ENCODE peak calls at places on chromosome 2, in nine cellular contexts. O is NCI-H748 treated with DMSO at 0.1 percent for 48 hours; B is NCI-H345; C is GM13976; X is activated CD4-positive, alpha-beta T cell treated with anti-CD3 and anti-CD28 coated beads, Interleukin-2, amount 10 ng/mL, durations not matched to agents 7 days and 5 days; T is T-helper 9 cell; L is heart right ventricle; W is NCI-H1930; H is tibial artery. P is an unnamed sample.

GRCh38 chr2:26064846-26065245 is 31.0 kb downstream of the RAB10 start:
- DNase-seq in C (no peak), H (no peak), T (no peak), X (no peak), L (no peak), W (no peak), B (no peak), O (no peak), P (no peak)

GRCh38 chr2:215624423-215624829 is 188.6 kb upstream of the FN1 start:
- DNase-seq in H (peak; percentile 83), X (no peak), T (no peak), W (no peak), C (no peak), O (no peak), L (no peak), B (no peak), P (no peak)

GRCh38 chr2:54629914-54630609 is 93.4 kb upstream of the EML6 start:
- DNase-seq in X (no peak), B (no peak), H (no peak), T (no peak), L (no peak), O (no peak), W (no peak), C (peak; percentile 58), P (no peak)

GRCh38 chr2:150421252-150421651 is 66.2 kb downstream of the RND3 start:
- DNase-seq in B (no peak), L (no peak), X (no peak), H (no peak), W (no peak), O (no peak), C (no peak), T (no peak), P (no peak)

GRCh38 chr2:9699139-9699823 is 68.5 kb upstream of the YWHAQ start:
- DNase-seq in B (no peak), L (no peak), W (no peak), O (no peak), T (no peak), C (no peak), X (no peak), H (no peak), P (no peak)

GRCh38 chr2:118714115-118714514 is 133.3 kb downstream of the EN1 start:
- DNase-seq in H (no peak), T (no peak), X (no peak), C (no peak), W (no peak), O (no peak), L (no peak), B (no peak), P (no peak)

GRCh38 chr2:195842932-195843331 is 185.9 kb downstream of the SLC39A10 start:
- DNase-seq in H (no peak), O (no peak), W (no peak), B (no peak), X (no peak), C (no peak), T (no peak), L (no peak), P (no peak)

GRCh38 chr2:225590932-225591331 is 191.4 kb downstream of the NYAP2 start:
- DNase-seq in O (no peak), B (no peak), X (no peak), L (no peak), W (no peak), T (no peak), H (no peak), C (no peak), P (no peak)

GRCh38 chr2:196274387-196274809 is 103.0 kb upstream of the STK17B start:
- DNase-seq in T (no peak), H (no peak), W (peak; percentile 34), C (peak; percentile 26), L (no peak), X (no peak), B (peak; percentile 62), O (peak; percentile 32), P (no peak)

GRCh38 chr2:107730898-107731297 is 95.8 kb upstream of the RGPD4 start:
- DNase-seq in C (no peak), H (no peak), T (no peak), B (no peak), O (no peak), L (no peak), W (no peak), X (no peak), P (no peak)

GRCh38 chr2:71609441-71609840 is 156.1 kb downstream of the DYSF start:
- DNase-seq in C (no peak), W (no peak), B (no peak), X (no peak), H (peak; percentile 27), L (no peak), O (no peak), T (no peak), P (no peak)

GRCh38 chr2:2751715-2752315 is 420.7 kb upstream of the MYT1L start:
- DNase-seq in L (no peak), X (no peak), W (no peak), C (no peak), O (no peak), H (peak; percentile 38), B (no peak), T (no peak), P (no peak)

GRCh38 chr2:86304416-86304815 is 33.0 kb downstream of the REEP1 start:
- DNase-seq in X (no peak), O (no peak), B (peak; percentile 27), T (no peak), H (no peak), L (no peak), W (no peak), C (no peak), P (no peak)

GRCh38 chr2:238728322-238729260 is 119.3 kb upstream of the TWIST2 start:
- DNase-seq in X (no peak), L (no peak), T (no peak), B (no peak), C (no peak), H (peak; percentile 79), W (no peak), O (no peak), P (no peak)

GRCh38 chr2:105328281-105329196 is 996 bp downstream of the TGFBRAP1 start:
- DNase-seq in H (peak; percentile 69), O (no peak), L (no peak), C (peak; percentile 40), X (peak; percentile 28), W (no peak), T (peak; percentile 9), B (peak; percentile 43), P (no peak)

GRCh38 chr2:206800501-206801416 is 35.4 kb downstream of the FASTKD2 start:
- DNase-seq in H (peak; percentile 70), L (peak; percentile 21), O (peak; percentile 66), T (peak; percentile 7), X (peak; percentile 63), C (peak; percentile 39), B (peak; percentile 47), W (peak; percentile 25), P (no peak)

GRCh38 chr2:102841107-102841840 is 79.4 kb downstream of the TMEM182 start:
- DNase-seq in H (no peak), B (peak; percentile 35), C (peak; percentile 46), L (no peak), W (peak; percentile 10), T (no peak), X (peak; percentile 51), O (no peak), P (no peak)

GRCh38 chr2:222038086-222038802 is 260.6 kb downstream of the PAX3 start:
- DNase-seq in B (peak; percentile 16), X (no peak), H (no peak), L (no peak), O (no peak), C (no peak), T (no peak), W (no peak), P (no peak)

GRCh38 chr2:75077909-75078308 is 119.5 kb downstream of the POLE4 start:
- DNase-seq in T (no peak), H (no peak), B (no peak), C (peak; percentile 27), O (no peak), X (no peak), W (no peak), L (no peak), P (no peak)